ENCODE peak calls at places on chromosomes 13 and 19, in eight cellular contexts. U, X, D, N, Z, V, S and C are unnamed samples.

GRCh38 chr19:17234911-17235617 is 9.0 kb downstream of the OCEL1 start:
- DNase-seq in U (peak; percentile 55), V (peak; percentile 76), S (peak; percentile 37), Z (peak; percentile 90), N (no peak), X (peak; percentile 47), D (peak; percentile 58), C (peak; percentile 71)

GRCh38 chr13:46552888-46553520 is at the start of gene LRCH1:
- DNase-seq in X (peak; percentile 93), N (no peak), Z (peak; percentile 97), V (peak; percentile 91), D (peak; percentile 86), U (peak; percentile 96), S (peak; percentile 93), C (peak; percentile 93)

GRCh38 chr19:16566161-16566560 is 6.1 kb downstream of the SLC35E1 start:
- DNase-seq in X (no peak), Z (no peak), U (no peak), D (no peak), S (no peak), N (no peak), V (no peak), C (no peak)

GRCh38 chr19:6092329-6093286 is 17.7 kb downstream of the RFX2 start:
- DNase-seq in Z (peak; percentile 85), U (peak; percentile 92), S (peak; percentile 90), D (peak; percentile 81), V (peak; percentile 58), N (no peak), X (peak; percentile 84), C (peak; percentile 74)

GRCh38 chr19:57786286-57786685 is 16.8 kb downstream of the ZNF586 start:
- DNase-seq in S (no peak), X (no peak), D (no peak), N (no peak), U (no peak), Z (no peak), V (no peak), C (no peak)

GRCh38 chr19:41810301-41810700 is 13.9 kb downstream of the CEACAM3 start:
- DNase-seq in N (no peak), D (no peak), S (no peak), U (no peak), V (no peak), X (no peak), Z (peak; percentile 30), C (no peak)

GRCh38 chr19:28606269-28607032 is 606.5 kb downstream of the UQCRFS1 start:
- DNase-seq in U (no peak), Z (no peak), N (no peak), X (no peak), S (no peak), D (no peak), V (no peak), C (no peak)

GRCh38 chr13:53778937-53779336 is 750.3 kb downstream of the OLFM4 start:
- DNase-seq in D (no peak), U (no peak), S (no peak), V (no peak), N (no peak), Z (no peak), X (no peak), C (no peak)

GRCh38 chr13:32940601-32941000 is 75.6 kb upstream of the KL start:
- DNase-seq in Z (no peak), S (peak; percentile 58), D (peak; percentile 22), V (no peak), N (no peak), U (peak; percentile 74), X (peak; percentile 27), C (no peak)

GRCh38 chr19:50669319-50670101 is 20.3 kb downstream of the C19orf81 start:
- DNase-seq in D (no peak), U (peak; percentile 61), N (no peak), Z (peak; percentile 96), V (no peak), S (peak; percentile 1), X (no peak), C (no peak)

GRCh38 chr13:98570929-98571372 is 6.0 kb downstream of the STK24 start:
- DNase-seq in X (no peak), D (no peak), N (peak; percentile 92), Z (peak; percentile 91), U (no peak), V (no peak), S (peak; percentile 45), C (no peak)

GRCh38 chr13:86633346-86633745 is 834.1 kb upstream of the SLITRK6 start:
- DNase-seq in U (no peak), N (no peak), V (no peak), X (no peak), S (peak; percentile 1), Z (no peak), D (no peak), C (no peak)
- H3K9me3 ChIP-seq in U (no peaks in the 10 kb centered on the region), N (no peaks in the 10 kb centered on the region), V (no peaks in the 10 kb centered on the region), X (no peaks in the 10 kb centered on the region), S (no peaks in the 10 kb centered on the region), Z (peaks cover 4% of the 10 kb centered on the region), D (no peaks in the 10 kb centered on the region), C (no peaks in the 10 kb centered on the region)

GRCh38 chr13:28755546-28755870 is 36.7 kb upstream of the SLC46A3 start:
- DNase-seq in D (no peak), N (no peak), V (no peak), X (no peak), Z (no peak), U (no peak), S (no peak), C (no peak)

GRCh38 chr13:28753946-28754345 is 35.2 kb upstream of the SLC46A3 start:
- DNase-seq in U (no peak), N (no peak), X (no peak), S (no peak), V (no peak), Z (no peak), D (no peak), C (no peak)

GRCh38 chr13:28751210-28751935 is 32.6 kb upstream of the SLC46A3 start:
- DNase-seq in U (no peak), Z (no peak), X (no peak), V (no peak), S (no peak), D (no peak), N (no peak), C (no peak)

GRCh38 chr13:28754698-28755545 is 36.2 kb upstream of the SLC46A3 start:
- DNase-seq in S (no peak), N (no peak), Z (no peak), D (peak; percentile 11), V (no peak), U (no peak), X (peak; percentile 36), C (peak; percentile 59)

DNA sequence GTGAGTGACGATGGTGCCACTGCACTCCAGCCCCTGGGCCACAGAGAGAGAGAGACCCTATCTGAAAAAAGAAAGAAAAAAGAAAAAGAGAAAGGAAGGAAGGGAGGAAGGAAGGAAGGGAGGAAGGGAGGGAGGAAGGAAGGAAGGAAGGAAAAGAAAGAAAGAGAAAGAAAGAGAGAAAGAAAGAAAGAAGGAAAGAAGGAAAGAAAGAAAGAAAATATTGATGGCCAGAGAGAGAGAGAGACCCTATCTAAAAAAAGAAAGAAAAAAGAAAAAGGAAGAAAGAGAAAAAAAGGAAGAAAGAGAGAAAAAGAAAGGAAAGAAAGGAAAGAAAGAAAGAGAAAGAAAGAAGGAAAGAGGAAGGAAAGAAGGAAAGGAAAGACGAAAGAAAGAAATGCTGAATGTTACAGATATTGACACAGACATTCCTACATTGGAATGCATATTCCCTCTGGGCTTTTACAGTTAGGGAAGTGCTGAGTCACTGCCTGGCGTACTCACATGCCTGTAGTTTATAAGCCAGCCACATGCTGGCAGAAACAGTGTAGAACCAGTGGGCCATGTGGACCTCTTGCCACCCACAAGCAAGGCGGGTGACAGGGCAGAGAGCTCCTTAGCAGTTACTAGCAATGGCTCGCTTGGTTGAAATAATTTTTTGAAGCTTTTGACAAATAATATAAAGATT is 34.6 kb upstream of the SLC46A3 start:
- DNase-seq in N (no peak), D (peak; percentile 52), Z (peak; percentile 92), S (peak; percentile 86), U (peak; percentile 45), X (peak; percentile 21), V (no peak), C (peak; percentile 61)
- TF ChIP-seq CTCF in N (no peak), D (peak; percentile 9), Z (peak; percentile 19), S (no peak), U (no peak), X (peak; percentile 24), V (no peak), C (no peak)

GRCh38 chr13:35854286-35854685 is 276.9 kb downstream of the DCLK1 start:
- DNase-seq in Z (no peak), U (no peak), N (no peak), S (no peak), X (no peak), V (no peak), D (no peak), C (no peak)

GRCh38 chr13:35848316-35848715 is 282.9 kb downstream of the DCLK1 start:
- DNase-seq in U (no peak), X (no peak), V (no peak), D (no peak), N (no peak), S (no peak), Z (no peak), C (no peak)

GRCh38 chr13:35848868-35849644 is 282.1 kb downstream of the DCLK1 start:
- DNase-seq in N (no peak), X (no peak), V (no peak), D (no peak), U (no peak), S (no peak), Z (no peak), C (no peak)

GRCh38 chr13:35850569-35850968 is 280.6 kb downstream of the DCLK1 start:
- DNase-seq in X (no peak), U (no peak), Z (no peak), N (no peak), D (no peak), V (no peak), S (no peak), C (no peak)

DNA sequence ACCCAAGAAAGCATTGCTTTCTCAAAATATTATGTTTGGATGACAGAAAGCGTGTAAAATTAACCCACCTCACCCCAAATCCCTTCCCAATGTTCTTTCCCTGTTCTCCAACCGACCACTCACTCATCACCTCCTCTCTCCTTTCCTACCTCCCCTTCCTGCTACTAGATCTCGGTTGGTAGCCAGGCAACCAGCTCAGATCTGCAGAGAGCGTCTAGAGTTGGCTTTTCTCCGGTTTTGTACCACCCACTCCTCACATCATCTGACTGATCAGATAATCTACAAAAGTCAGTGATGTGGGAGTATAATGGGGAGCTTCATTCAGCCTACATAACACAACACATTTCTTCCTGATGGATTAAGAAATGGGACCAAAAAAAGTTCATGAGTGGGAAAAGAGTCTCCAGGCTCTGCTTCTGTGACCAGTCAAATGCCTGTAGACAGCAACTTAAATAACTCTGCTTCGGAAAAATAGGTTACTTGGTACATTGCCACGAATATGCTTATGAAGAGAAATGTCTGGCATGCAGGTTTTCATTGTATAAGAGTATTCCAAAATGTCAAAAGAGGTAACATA is 279.9 kb downstream of the DCLK1 start:
- DNase-seq in D (no peak), N (no peak), S (no peak), U (no peak), X (no peak), V (no peak), Z (no peak), C (no peak)
- H3K4me3 ChIP-seq in D (no peak overlapping the region), N (no peak overlapping the region), S (no peak overlapping the region), U (no peak overlapping the region), X (no peak overlapping the region), V (no peak overlapping the region), Z (no peak overlapping the region), C (no peak overlapping the region)

DNA sequence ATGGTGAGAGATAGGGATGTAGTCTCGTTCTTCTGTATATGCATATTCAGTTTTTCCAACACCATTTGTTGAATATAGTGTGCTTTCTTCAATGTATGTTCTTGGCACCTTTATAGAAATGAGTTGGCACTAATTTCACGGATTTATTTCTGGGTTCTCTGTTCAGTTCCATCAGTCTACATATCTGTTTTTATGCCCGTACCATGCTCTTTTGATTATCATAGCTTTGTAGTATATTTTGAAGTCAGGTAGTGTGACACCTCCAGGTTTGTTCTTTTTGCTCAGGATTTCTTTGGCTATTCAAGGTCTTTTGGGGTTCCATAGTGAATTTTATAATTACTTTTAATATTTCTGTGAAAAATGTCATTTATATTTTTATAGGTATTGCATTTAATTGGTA is 14.5 kb upstream of the ZNF793 start:
- DNase-seq in S (no peak), N (no peak), D (no peak), X (no peak), U (no peak), Z (no peak), V (no peak), C (no peak)
- H3K9me3 ChIP-seq in S (no peaks in the 10 kb centered on the region), N (peaks cover 2% of the 10 kb centered on the region), D (peaks cover 2% of the 10 kb centered on the region), X (peaks cover 100% of the 10 kb centered on the region), U (no peaks in the 10 kb centered on the region), Z (peaks cover 4% of the 10 kb centered on the region), V (peaks cover 6% of the 10 kb centered on the region), C (peaks cover 8% of the 10 kb centered on the region)